ENCODE peak calls at places on chromosomes 1 and 21, in six cellular contexts. Y is GM23248; W is CD8-positive, alpha-beta T cell; H is mesothelial cell of epicardium; X is ecto neural progenitor cell; Q is stomach. G is an unnamed sample.

GRCh38 chr1:151318975-151319374 is 8.2 kb downstream of the PI4KB start:
- DNase-seq in Y (no peak), W (no peak), H (no peak), X (no peak), Q (no peak), G (no peak)

GRCh38 chr1:176950736-176951308 is 213.7 kb downstream of the ASTN1 start:
- DNase-seq in Y (no peak), W (no peak), H (no peak), X (no peak), Q (no peak), G (no peak)

GRCh38 chr21:14581902-14582457 is 35.9 kb upstream of the SAMSN1 start:
- DNase-seq in Y (no peak), W (no peak), H (no peak), X (no peak), Q (no peak), G (no peak)

GRCh38 chr1:41592451-41593125 is 108.1 kb upstream of the EDN2 start:
- DNase-seq in Y (no peak), W (no peak), H (no peak), X (no peak), Q (peak), G (no peak)

GRCh38 chr1:234197839-234198238 is 175.4 kb upstream of the COA6 start:
- DNase-seq in Y (no peak), W (no peak), H (no peak), X (no peak), Q (no peak), G (no peak)

GRCh38 chr1:45005761-45006160 is 5.4 kb downstream of the HECTD3 start:
- DNase-seq in Y (no peak), W (no peak), H (no peak), X (no peak), Q (no peak), G (no peak)

GRCh38 chr1:240808381-240808780 is 196.4 kb upstream of the GREM2 start:
- DNase-seq in Y (no peak), W (no peak), H (no peak), X (no peak), Q (no peak), G (no peak)

GRCh38 chr1:110134050-110134595 is 16.2 kb upstream of the SLC6A17 start:
- DNase-seq in Y (peak), W (no peak), H (no peak), X (no peak), Q (no peak), G (no peak)

GRCh38 chr1:71964188-71964587 is 318.2 kb downstream of the NEGR1 start:
- DNase-seq in Y (no peak), W (no peak), H (no peak), X (no peak), Q (no peak), G (no peak)

G was measured in glutamatergic neuron.